ENCODE peak calls at places on chromosomes 1 and 21, in eight cellular contexts. One of them, this sample, is unnamed.

GRCh38 chr1:100494393-100495084 is 43.4 kb upstream of the GPR88 start:
- DNase-seq in uterus: no peak
- DNase-seq in right lobe of liver: no peak
- DNase-seq in transverse colon: no peak
- DNase-seq in IMR-90: peak; percentile 84
- DNase-seq in heart left ventricle: no peak
- DNase-seq in breast epithelium: no peak
- DNase-seq in A549: no peak
- DNase-seq in this sample: no peak

GRCh38 chr1:214330240-214330639 is 49.3 kb downstream of the SMYD2 start:
- DNase-seq in uterus: no peak
- DNase-seq in right lobe of liver: no peak
- DNase-seq in transverse colon: no peak
- DNase-seq in IMR-90: no peak
- DNase-seq in heart left ventricle: no peak
- DNase-seq in breast epithelium: no peak
- DNase-seq in A549: no peak
- DNase-seq in this sample: peak; percentile 31

GRCh38 chr1:32758795-32759430 is 56.3 kb upstream of the SYNC start:
- DNase-seq in uterus: no peak
- DNase-seq in right lobe of liver: no peak
- DNase-seq in transverse colon: no peak
- DNase-seq in IMR-90: no peak
- DNase-seq in heart left ventricle: no peak
- DNase-seq in breast epithelium: no peak
- DNase-seq in A549: no peak
- DNase-seq in this sample: no peak

GRCh38 chr1:222284466-222284865 is 263.4 kb downstream of the HHIPL2 start:
- DNase-seq in uterus: no peak
- DNase-seq in right lobe of liver: no peak
- DNase-seq in transverse colon: no peak
- DNase-seq in IMR-90: peak; percentile 63
- DNase-seq in heart left ventricle: no peak
- DNase-seq in breast epithelium: no peak
- DNase-seq in A549: no peak
- DNase-seq in this sample: no peak

GRCh38 chr1:13228343-13228781 is 2.4 kb upstream of the PRAMEF18 start:
- DNase-seq in uterus: no peak
- DNase-seq in right lobe of liver: peak; percentile 58
- DNase-seq in transverse colon: peak; percentile 31
- DNase-seq in IMR-90: no peak
- DNase-seq in heart left ventricle: no peak
- DNase-seq in breast epithelium: peak; percentile 17
- DNase-seq in A549: no peak
- DNase-seq in this sample: no peak

GRCh38 chr1:164930241-164930640 is 371.3 kb downstream of the PBX1 start:
- DNase-seq in uterus: no peak
- DNase-seq in right lobe of liver: no peak
- DNase-seq in transverse colon: no peak
- DNase-seq in IMR-90: no peak
- DNase-seq in heart left ventricle: no peak
- DNase-seq in breast epithelium: no peak
- DNase-seq in A549: no peak
- DNase-seq in this sample: no peak

GRCh38 chr1:166956872-166957271 is 18.5 kb downstream of the ILDR2 start:
- DNase-seq in uterus: no peak
- DNase-seq in right lobe of liver: no peak
- DNase-seq in transverse colon: no peak
- DNase-seq in IMR-90: no peak
- DNase-seq in heart left ventricle: no peak
- DNase-seq in breast epithelium: no peak
- DNase-seq in A549: no peak
- DNase-seq in this sample: no peak

GRCh38 chr1:164785841-164786534 is 227.0 kb downstream of the PBX1 start:
- DNase-seq in uterus: no peak
- DNase-seq in right lobe of liver: no peak
- DNase-seq in transverse colon: no peak
- DNase-seq in IMR-90: peak; percentile 19
- DNase-seq in heart left ventricle: peak; percentile 29
- DNase-seq in breast epithelium: no peak
- DNase-seq in A549: no peak
- DNase-seq in this sample: peak; percentile 36

GRCh38 chr1:9653783-9654517 is 2.4 kb downstream of the PIK3CD start:
- DNase-seq in uterus: no peak
- DNase-seq in right lobe of liver: no peak
- DNase-seq in transverse colon: no peak
- DNase-seq in IMR-90: no peak
- DNase-seq in heart left ventricle: no peak
- DNase-seq in breast epithelium: no peak
- DNase-seq in A549: no peak
- DNase-seq in this sample: no peak
- TF ChIP-seq POLR2A in uterus: no peak
- TF ChIP-seq POLR2A in right lobe of liver: no peak
- TF ChIP-seq POLR2A in transverse colon: no peak
- TF ChIP-seq POLR2A in IMR-90: no peak
- TF ChIP-seq POLR2A in heart left ventricle: no peak
- TF ChIP-seq POLR2A in breast epithelium: no peak
- TF ChIP-seq POLR2A in A549: no peak
- TF ChIP-seq POLR2A in this sample: no peak

DNA sequence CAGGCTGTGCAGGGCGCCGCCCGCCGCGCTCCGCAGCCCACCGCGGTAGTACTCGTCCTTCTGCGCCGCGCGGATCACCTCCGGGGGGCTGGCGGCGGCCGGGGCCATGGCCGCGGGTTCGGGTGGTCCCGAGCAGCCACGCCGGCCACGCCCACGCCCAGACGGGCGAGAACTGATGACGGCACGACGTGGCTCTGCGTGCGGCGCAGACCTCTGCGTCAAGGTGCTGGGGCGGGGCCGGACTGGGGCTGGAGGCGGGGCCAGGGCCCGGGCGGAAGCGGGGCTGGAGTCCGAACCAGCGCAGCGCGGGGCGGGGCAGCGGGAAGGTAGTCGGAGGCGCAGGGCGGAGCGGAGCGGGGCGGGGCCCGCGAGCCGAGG is at the start of gene PEX10:
- DNase-seq in uterus: peak; percentile 96
- DNase-seq in right lobe of liver: peak; percentile 99
- DNase-seq in transverse colon: peak; percentile 99
- DNase-seq in IMR-90: peak; percentile 91
- DNase-seq in heart left ventricle: peak; percentile 97
- DNase-seq in breast epithelium: peak; percentile 97
- DNase-seq in A549: peak; percentile 56
- DNase-seq in this sample: peak; percentile 96
- H3K4me3 ChIP-seq in uterus: peak within 1 kb of the TSS; percentile 98
- H3K4me3 ChIP-seq in right lobe of liver: peak within 1 kb of the TSS; percentile 99
- H3K4me3 ChIP-seq in transverse colon: peak within 1 kb of the TSS; percentile 72
- H3K4me3 ChIP-seq in IMR-90: peak within 1 kb of the TSS; percentile 95
- H3K4me3 ChIP-seq in heart left ventricle: peak within 1 kb of the TSS; percentile 90
- H3K4me3 ChIP-seq in breast epithelium: peak within 1 kb of the TSS; percentile 89
- H3K4me3 ChIP-seq in A549: peak within 1 kb of the TSS; percentile 80
- H3K4me3 ChIP-seq in this sample: peak within 1 kb of the TSS; percentile 95

GRCh38 chr1:179127163-179127895 is 45.5 kb downstream of the TOR3A start:
- DNase-seq in uterus: no peak
- DNase-seq in right lobe of liver: no peak
- DNase-seq in transverse colon: no peak
- DNase-seq in IMR-90: peak; percentile 55
- DNase-seq in heart left ventricle: no peak
- DNase-seq in breast epithelium: no peak
- DNase-seq in A549: no peak
- DNase-seq in this sample: no peak
- H3K27ac ChIP-seq in uterus: peak overlapping the region; percentile 19
- H3K27ac ChIP-seq in right lobe of liver: peak overlapping the region; percentile 36
- H3K27ac ChIP-seq in transverse colon: no peak overlapping the region
- H3K27ac ChIP-seq in IMR-90: peak overlapping the region; percentile 35
- H3K27ac ChIP-seq in heart left ventricle: peak overlapping the region; percentile 19
- H3K27ac ChIP-seq in breast epithelium: peak overlapping the region; percentile 36
- H3K27ac ChIP-seq in A549: peak overlapping the region; percentile 23
- H3K27ac ChIP-seq in this sample: no peak overlapping the region

GRCh38 chr1:35264861-35265260 is 3.6 kb upstream of the ZMYM4 start:
- DNase-seq in uterus: no peak
- DNase-seq in right lobe of liver: no peak
- DNase-seq in transverse colon: peak; percentile 21
- DNase-seq in IMR-90: peak; percentile 35
- DNase-seq in heart left ventricle: no peak
- DNase-seq in breast epithelium: peak; percentile 71
- DNase-seq in A549: peak; percentile 5
- DNase-seq in this sample: peak; percentile 68

GRCh38 chr1:35269989-35270289 is 1.4 kb downstream of the ZMYM4 start:
- DNase-seq in uterus: no peak
- DNase-seq in right lobe of liver: no peak
- DNase-seq in transverse colon: no peak
- DNase-seq in IMR-90: no peak
- DNase-seq in heart left ventricle: no peak
- DNase-seq in breast epithelium: no peak
- DNase-seq in A549: no peak
- DNase-seq in this sample: no peak

GRCh38 chr1:35266306-35266705 is 2.2 kb upstream of the ZMYM4 start:
- DNase-seq in uterus: no peak
- DNase-seq in right lobe of liver: no peak
- DNase-seq in transverse colon: no peak
- DNase-seq in IMR-90: no peak
- DNase-seq in heart left ventricle: no peak
- DNase-seq in breast epithelium: no peak
- DNase-seq in A549: no peak
- DNase-seq in this sample: no peak

GRCh38 chr1:35269190-35269988 is 880 bp downstream of the ZMYM4 start:
- DNase-seq in uterus: no peak
- DNase-seq in right lobe of liver: no peak
- DNase-seq in transverse colon: no peak
- DNase-seq in IMR-90: no peak
- DNase-seq in heart left ventricle: no peak
- DNase-seq in breast epithelium: no peak
- DNase-seq in A549: no peak
- DNase-seq in this sample: no peak

GRCh38 chr1:35268282-35269189 is at the start of gene ZMYM4:
- DNase-seq in uterus: peak; percentile 91
- DNase-seq in right lobe of liver: peak; percentile 89
- DNase-seq in transverse colon: peak; percentile 93
- DNase-seq in IMR-90: peak; percentile 99
- DNase-seq in heart left ventricle: peak; percentile 97
- DNase-seq in breast epithelium: peak; percentile 81
- DNase-seq in A549: peak; percentile 90
- DNase-seq in this sample: peak; percentile 76
- TF ChIP-seq POLR2A in uterus: no peak
- TF ChIP-seq POLR2A in right lobe of liver: peak; percentile 25
- TF ChIP-seq POLR2A in transverse colon: peak; percentile 38
- TF ChIP-seq POLR2A in IMR-90: peak; percentile 77
- TF ChIP-seq POLR2A in heart left ventricle: no peak
- TF ChIP-seq POLR2A in breast epithelium: no peak
- TF ChIP-seq POLR2A in A549: peak; percentile 19
- TF ChIP-seq POLR2A in this sample: no peak

GRCh38 chr1:205456383-205456867 is 580 bp upstream of the BLACAT1 start:
- DNase-seq in uterus: no peak
- DNase-seq in right lobe of liver: no peak
- DNase-seq in transverse colon: no peak
- DNase-seq in IMR-90: no peak
- DNase-seq in heart left ventricle: peak; percentile 8
- DNase-seq in breast epithelium: no peak
- DNase-seq in A549: no peak
- DNase-seq in this sample: no peak
- H3K4me3 ChIP-seq in uterus: no peak overlapping the region
- H3K4me3 ChIP-seq in right lobe of liver: no peak overlapping the region
- H3K4me3 ChIP-seq in transverse colon: no peak overlapping the region
- H3K4me3 ChIP-seq in IMR-90: no peak overlapping the region
- H3K4me3 ChIP-seq in heart left ventricle: no peak overlapping the region
- H3K4me3 ChIP-seq in breast epithelium: peak overlapping the region; percentile 61
- H3K4me3 ChIP-seq in A549: peak overlapping the region; percentile 45
- H3K4me3 ChIP-seq in this sample: peak overlapping the region; percentile 7

GRCh38 chr21:34834307-34834706 is 165.5 kb downstream of the CLIC6 start:
- DNase-seq in uterus: no peak
- DNase-seq in right lobe of liver: no peak
- DNase-seq in transverse colon: no peak
- DNase-seq in IMR-90: no peak
- DNase-seq in heart left ventricle: no peak
- DNase-seq in breast epithelium: no peak
- DNase-seq in A549: no peak
- DNase-seq in this sample: no peak
- H3K27ac ChIP-seq in uterus: no peak overlapping the region
- H3K27ac ChIP-seq in right lobe of liver: no peak overlapping the region
- H3K27ac ChIP-seq in transverse colon: no peak overlapping the region
- H3K27ac ChIP-seq in IMR-90: peak overlapping the region; percentile 47
- H3K27ac ChIP-seq in heart left ventricle: no peak overlapping the region
- H3K27ac ChIP-seq in breast epithelium: peak overlapping the region; percentile 94
- H3K27ac ChIP-seq in A549: peak overlapping the region; percentile 90
- H3K27ac ChIP-seq in this sample: no peak overlapping the region

GRCh38 chr1:43366179-43366578 is 1.6 kb downstream of the ELOVL1 start:
- DNase-seq in uterus: no peak
- DNase-seq in right lobe of liver: peak; percentile 45
- DNase-seq in transverse colon: peak; percentile 91
- DNase-seq in IMR-90: no peak
- DNase-seq in heart left ventricle: no peak
- DNase-seq in breast epithelium: peak; percentile 63
- DNase-seq in A549: no peak
- DNase-seq in this sample: peak; percentile 85
- TF ChIP-seq POLR2A in uterus: no peak
- TF ChIP-seq POLR2A in right lobe of liver: no peak
- TF ChIP-seq POLR2A in transverse colon: peak; percentile 92
- TF ChIP-seq POLR2A in IMR-90: no peak
- TF ChIP-seq POLR2A in heart left ventricle: no peak
- TF ChIP-seq POLR2A in breast epithelium: no peak
- TF ChIP-seq POLR2A in A549: no peak
- TF ChIP-seq POLR2A in this sample: peak; percentile 74